ENCODE peak calls at places on chromosomes 7 and 10, in four cellular contexts. F is HS-5; X is activated CD8-positive, alpha-beta memory T cell treated with anti-CD3 and anti-CD28 coated beads, Interleukin-2, amount 50 U/mL, for 48 hours; D is bronchial epithelial cell. W is an unnamed sample.

GRCh38 chr7:95972554-95972953 is 200.2 kb downstream of the DYNC1I1 start:
- DNase-seq in D (no peak), F (no peak), X (no peak), W (no peak)

GRCh38 chr10:95214369-95214768 is 20.3 kb downstream of the ACSM6 start:
- DNase-seq in X (no peak), D (no peak), F (no peak), W (no peak)

GRCh38 chr7:125775319-125775718 is 845.7 kb upstream of the POT1 start:
- DNase-seq in F (no peak), X (no peak), D (no peak), W (no peak)

GRCh38 chr7:70489808-70490207 is 642.1 kb upstream of the GALNT17 start:
- DNase-seq in F (no peak), D (no peak), X (no peak), W (no peak)

GRCh38 chr10:101095550-101096213 is 33.9 kb downstream of the KAZALD1 start:
- DNase-seq in X (peak; percentile 85), F (peak; percentile 35), D (peak; percentile 74), W (peak; percentile 85)

GRCh38 chr10:115944538-115944937 is 328.5 kb downstream of the GFRA1 start:
- DNase-seq in X (no peak), F (no peak), D (no peak), W (no peak)

GRCh38 chr10:57579926-57580325 is 687.8 kb downstream of the IPMK start:
- DNase-seq in D (peak; percentile 46), F (peak; percentile 18), X (no peak), W (peak; percentile 62)

GRCh38 chr10:62377966-62378365 is 3.8 kb downstream of the ZNF365 start:
- DNase-seq in X (no peak), F (no peak), D (no peak), W (no peak)

GRCh38 chr10:67803588-67804394 is 34.2 kb downstream of the DNAJC12 start:
- DNase-seq in F (no peak), X (no peak), D (no peak), W (no peak)

GRCh38 chr10:118108194-118109026 is 61.7 kb upstream of the RAB11FIP2 start:
- DNase-seq in F (no peak), D (peak; percentile 61), X (no peak), W (peak; percentile 62)

GRCh38 chr10:57593983-57594573 is 673.6 kb downstream of the IPMK start:
- DNase-seq in F (no peak), D (no peak), X (no peak), W (no peak)

GRCh38 chr10:44389150-44389549 is 4.3 kb upstream of the CXCL12 start:
- DNase-seq in D (no peak), X (no peak), F (no peak), W (no peak)

GRCh38 chr10:73999703-74000102 is 1.8 kb downstream of the VCL start:
- DNase-seq in X (no peak), D (peak; percentile 43), F (no peak), W (no peak)

GRCh38 chr7:96377399-96377798 is 55.5 kb upstream of the SLC25A13 start:
- DNase-seq in X (no peak), F (no peak), D (no peak), W (no peak)

GRCh38 chr7:121023683-121024507 is 35.4 kb downstream of the CPED1 start:
- DNase-seq in F (no peak), D (no peak), X (no peak), W (no peak)

GRCh38 chr10:26516540-26517101 is 78.5 kb downstream of the APBB1IP start:
- DNase-seq in F (no peak), D (no peak), X (no peak), W (no peak)

GRCh38 chr7:66679633-66679980 is 50.9 kb downstream of the KCTD7 start:
- DNase-seq in F (no peak), X (peak; percentile 32), D (no peak), W (no peak)

GRCh38 chr7:50869108-50869716 is 86.5 kb upstream of the GRB10 start:
- DNase-seq in X (no peak), F (peak; percentile 25), D (peak; percentile 89), W (peak; percentile 84)

GRCh38 chr7:44141221-44141850 is at the start of gene MYL7:
- DNase-seq in X (no peak), D (no peak), F (no peak), W (no peak)

GRCh38 chr10:67306588-67307205 is 380.9 kb downstream of the LRRTM3 start:
- DNase-seq in F (no peak), D (peak; percentile 27), X (no peak), W (peak; percentile 13)

GRCh38 chr7:120988591-120989299 is at the start of gene CPED1:
- DNase-seq in X (peak; percentile 71), F (peak; percentile 61), D (peak; percentile 48), W (peak; percentile 61)

GRCh38 chr10:29862926-29863614 is 196.3 kb downstream of the JCAD start:
- DNase-seq in F (peak; percentile 33), X (no peak), D (peak; percentile 98), W (peak; percentile 96)

GRCh38 chr10:110803830-110804338 is 67.8 kb upstream of the PDCD4 start:
- DNase-seq in X (no peak), D (peak; percentile 49), F (no peak), W (peak; percentile 50)

GRCh38 chr7:103573479-103574058 is 127.6 kb upstream of the SLC26A5 start:
- DNase-seq in D (peak; percentile 50), X (no peak), F (peak; percentile 18), W (peak; percentile 50)

GRCh38 chr7:27110163-27110976 is 7.9 kb upstream of the HOXA2 start:
- DNase-seq in F (no peak), X (peak; percentile 33), D (no peak), W (peak; percentile 50)

GRCh38 chr7:12729112-12729511 is 41.7 kb downstream of the ARL4A start:
- DNase-seq in X (no peak), D (no peak), F (no peak), W (peak; percentile 42)

GRCh38 chr7:15503603-15504280 is 58.1 kb downstream of the AGMO start:
- DNase-seq in X (no peak), D (peak; percentile 37), F (no peak), W (peak; percentile 14)

GRCh38 chr10:121078672-121079102 is 227.5 kb downstream of the WDR11 start:
- DNase-seq in F (no peak), D (peak; percentile 100), X (no peak), W (peak; percentile 100)

W was measured in epithelial cell of esophagus.